ENCODE peak calls at places on chromosomes 3 and 15, in ten cellular contexts. X, K, S, W, D, M, I, B, L and P are unnamed samples.

GRCh38 chr3:55524565-55525244 is 37.6 kb upstream of the WNT5A start:
- DNase-seq in W (no peak), S (no peak), L (no peak), X (no peak), D (no peak), K (no peak), I (peak), M (no peak), B (no peak), P (no peak)

GRCh38 chr3:18657858-18658820 is 233.0 kb upstream of the SATB1 start:
- DNase-seq in K (no peak), L (no peak), B (no peak), M (no peak), S (no peak), X (no peak), I (no peak), W (no peak), D (no peak), P (no peak)

GRCh38 chr15:69014454-69014853 is at the start of gene NOX5:
- DNase-seq in I (no peak), B (no peak), M (no peak), X (no peak), W (no peak), S (no peak), L (peak), D (no peak), K (no peak), P (peak)

GRCh38 chr15:59917504-59918157 is 86.5 kb upstream of the FOXB1 start:
- DNase-seq in K (no peak), I (peak), B (peak), X (peak), S (peak), D (no peak), M (no peak), W (no peak), L (peak), P (peak)

GRCh38 chr3:65995030-65995429 is 43.7 kb downstream of the MAGI1 start:
- DNase-seq in L (no peak), X (no peak), I (no peak), M (no peak), S (no peak), B (no peak), K (no peak), W (no peak), D (no peak), P (no peak)

GRCh38 chr3:124861041-124861440 is 26.1 kb downstream of the ITGB5 start:
- DNase-seq in M (peak), X (no peak), L (no peak), B (no peak), W (no peak), K (no peak), S (no peak), I (no peak), D (no peak), P (no peak)

GRCh38 chr3:168117853-168118313 is 22.2 kb upstream of the GOLIM4 start:
- DNase-seq in W (no peak), K (no peak), X (no peak), L (no peak), S (no peak), B (no peak), M (no peak), D (no peak), I (no peak), P (peak)

GRCh38 chr3:186261638-186262037 is 100.4 kb downstream of the DGKG start:
- DNase-seq in I (no peak), L (peak), W (no peak), B (no peak), S (no peak), K (no peak), D (no peak), X (no peak), M (no peak), P (peak)

GRCh38 chr15:65286704-65287514 is at the start of gene PARP16:
- DNase-seq in M (peak), B (peak), I (peak), W (peak), L (peak), X (peak), D (peak), S (peak), K (peak), P (peak)

GRCh38 chr15:78909160-78909695 is 35.6 kb downstream of the CTSH start:
- DNase-seq in I (no peak), L (no peak), W (no peak), D (no peak), B (no peak), S (no peak), M (no peak), X (no peak), K (no peak), P (no peak)

GRCh38 chr3:32129832-32130231 is 23.4 kb downstream of the GPD1L start:
- DNase-seq in B (no peak), W (no peak), I (no peak), S (no peak), D (no peak), K (no peak), L (no peak), X (no peak), M (no peak), P (no peak)

GRCh38 chr3:136733317-136733833 is 18.8 kb downstream of the STAG1 start:
- DNase-seq in L (no peak), K (no peak), D (no peak), I (no peak), W (no peak), X (no peak), M (no peak), S (no peak), B (no peak), P (no peak)

GRCh38 chr3:50254577-50255250 is 14.2 kb upstream of the SEMA3B start:
- DNase-seq in M (peak), X (peak), K (no peak), S (no peak), W (peak), D (peak), L (no peak), I (peak), B (peak), P (no peak)

GRCh38 chr15:79084308-79084968 is 6.1 kb downstream of the RASGRF1 start:
- DNase-seq in W (no peak), D (no peak), I (no peak), B (no peak), L (no peak), X (no peak), S (no peak), K (no peak), M (no peak), P (no peak)

GRCh38 chr3:16940769-16941683 is 56.3 kb downstream of the PLCL2 start:
- DNase-seq in X (no peak), W (no peak), S (no peak), M (no peak), B (no peak), D (no peak), I (no peak), K (no peak), L (no peak), P (peak)

GRCh38 chr3:135922903-135923250 is 42.7 kb upstream of the PPP2R3A start:
- DNase-seq in I (no peak), K (no peak), S (no peak), D (no peak), W (no peak), B (no peak), X (no peak), M (no peak), L (no peak), P (no peak)

GRCh38 chr3:144480520-144480919 is 508.9 kb downstream of the DIPK2A start:
- DNase-seq in M (no peak), I (no peak), W (no peak), B (no peak), X (no peak), D (no peak), K (no peak), L (no peak), S (no peak), P (no peak)

GRCh38 chr3:72375237-72376154 is 472.7 kb downstream of the SHQ1 start:
- DNase-seq in I (no peak), S (no peak), K (no peak), W (no peak), L (no peak), B (no peak), X (no peak), M (no peak), D (no peak), P (peak)

GRCh38 chr3:134776518-134776917 is 18.5 kb upstream of the EPHB1 start:
- DNase-seq in S (no peak), M (no peak), W (no peak), D (no peak), K (no peak), B (no peak), I (no peak), X (no peak), L (no peak), P (no peak)

GRCh38 chr3:188417329-188417728 is 263.4 kb downstream of the LPP start:
- DNase-seq in X (no peak), I (no peak), D (no peak), S (no peak), M (no peak), K (no peak), B (no peak), L (no peak), W (peak), P (no peak)

GRCh38 chr15:49675051-49675450 is 54.2 kb downstream of the DTWD1 start:
- DNase-seq in I (peak), S (peak), X (no peak), L (no peak), B (no peak), W (no peak), M (no peak), D (no peak), K (no peak), P (no peak)

GRCh38 chr3:81173514-81173913 is 587.9 kb downstream of the GBE1 start:
- DNase-seq in S (no peak), M (no peak), D (no peak), X (no peak), L (no peak), K (no peak), B (no peak), I (no peak), W (no peak), P (no peak)

GRCh38 chr3:40292637-40293036 is 16.9 kb upstream of the EIF1B start:
- DNase-seq in X (no peak), K (no peak), B (no peak), M (no peak), S (no peak), L (peak), D (no peak), I (no peak), W (no peak), P (no peak)

DNA sequence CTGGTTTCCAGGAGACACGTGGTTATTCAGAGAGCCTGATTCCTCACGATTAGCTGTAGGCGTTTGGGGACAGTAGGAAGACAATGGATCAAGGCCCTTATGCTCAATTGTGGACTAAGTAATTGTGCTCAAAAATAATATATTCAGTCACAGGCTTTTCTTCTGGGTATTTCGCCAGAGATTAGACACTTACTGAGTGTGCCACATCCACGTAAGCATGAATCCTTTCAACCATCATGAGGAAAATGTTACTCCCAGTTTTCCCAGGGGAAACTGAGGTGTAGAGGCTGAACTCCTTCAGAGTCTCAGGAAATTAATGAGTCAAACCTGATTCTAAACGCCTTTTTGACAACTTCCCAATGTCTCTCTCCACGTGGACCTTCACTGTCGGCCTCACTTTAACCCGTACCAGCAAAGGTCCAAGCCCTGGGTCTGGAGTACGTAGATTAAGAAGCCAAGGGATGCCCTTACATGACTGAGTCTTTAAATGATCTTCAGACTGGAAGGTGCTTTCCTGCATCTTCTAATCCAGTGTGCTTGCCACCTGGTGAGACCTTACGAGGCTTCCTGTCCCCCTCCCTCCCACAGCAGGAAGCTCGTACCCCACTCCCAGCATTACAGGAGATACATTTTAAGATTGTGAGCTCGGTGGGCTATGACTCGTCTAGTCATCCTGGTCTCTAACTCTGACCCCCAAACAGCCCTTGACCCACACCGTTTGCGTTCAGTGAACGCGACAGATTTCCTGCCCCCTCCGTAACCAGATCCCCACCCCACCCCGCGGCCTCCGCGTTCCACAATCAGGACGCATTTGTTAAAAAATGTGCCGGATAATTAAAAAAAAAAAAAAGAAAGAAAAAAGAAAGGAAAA is 1.7 kb downstream of the PKM start:
- DNase-seq in B (no peak), I (no peak), S (no peak), X (no peak), W (no peak), K (no peak), M (peak), L (no peak), D (peak), P (no peak)
- TF ChIP-seq POLR2A in B (no peak), I (no peak), S (no peak), X (no peak), W (no peak), K (no peak), M (no peak), L (no peak), D (no peak), P (no peak)

GRCh38 chr15:88624156-88624970 is 3.2 kb downstream of the AEN start:
- DNase-seq in K (peak), I (no peak), M (peak), D (peak), B (no peak), W (no peak), L (no peak), S (no peak), X (no peak), P (peak)
- TF ChIP-seq POLR2A in K (no peak), I (no peak), M (no peak), D (no peak), B (no peak), W (no peak), L (no peak), S (no peak), X (no peak), P (no peak)

GRCh38 chr3:46693038-46693896 is at the start of gene ALS2CL:
- DNase-seq in B (peak), M (peak), D (peak), X (peak), S (peak), W (peak), L (peak), K (peak), I (peak), P (peak)
- TF ChIP-seq POLR2A in B (no peak), M (no peak), D (no peak), X (no peak), S (peak), W (peak), L (no peak), K (no peak), I (peak), P (no peak)

GRCh38 chr3:118785415-118785814 is 249.2 kb downstream of the IGSF11 start:
- DNase-seq in L (no peak), B (no peak), X (no peak), K (no peak), I (no peak), M (no peak), D (no peak), S (no peak), W (no peak), P (no peak)

GRCh38 chr3:118781879-118782278 is 252.8 kb downstream of the IGSF11 start:
- DNase-seq in M (no peak), L (no peak), K (no peak), I (no peak), X (no peak), D (no peak), W (no peak), B (no peak), S (no peak), P (no peak)

GRCh38 chr3:118782755-118783202 is 251.9 kb downstream of the IGSF11 start:
- DNase-seq in X (no peak), K (no peak), I (no peak), S (no peak), M (no peak), D (no peak), B (no peak), W (no peak), L (no peak), P (no peak)
- TF ChIP-seq POLR2A in X (no peak), K (no peak), I (no peak), S (no peak), M (no peak), D (no peak), B (no peak), W (no peak), L (no peak), P (no peak)

GRCh38 chr3:61236556-61236955 is 14.7 kb downstream of the FHIT start:
- DNase-seq in S (no peak), L (no peak), M (no peak), I (no peak), W (no peak), D (no peak), X (no peak), B (no peak), K (no peak), P (peak)
- TF ChIP-seq POLR2A in S (no peak), L (no peak), M (no peak), I (no peak), W (no peak), D (no peak), X (no peak), B (no peak), K (no peak), P (no peak)

GRCh38 chr15:90400005-90400758 is 12.1 kb downstream of the IQGAP1 start:
- DNase-seq in W (no peak), I (no peak), S (no peak), X (no peak), M (no peak), L (no peak), B (no peak), K (no peak), D (no peak), P (no peak)
- TF ChIP-seq POLR2A in W (no peak), I (no peak), S (no peak), X (no peak), M (no peak), L (no peak), B (no peak), K (no peak), D (no peak), P (no peak)

GRCh38 chr15:40307421-40308165 is at the start of gene PLCB2:
- DNase-seq in X (no peak), D (no peak), S (peak), K (no peak), I (no peak), W (no peak), L (peak), B (peak), M (peak), P (peak)
- TF ChIP-seq POLR2A in X (no peak), D (no peak), S (no peak), K (no peak), I (no peak), W (no peak), L (no peak), B (no peak), M (no peak), P (no peak)

GRCh38 chr3:58305882-58306661 is at the start of the genes HTD2 and RPP14:
- DNase-seq in L (peak), I (peak), M (peak), W (peak), D (peak), K (peak), B (peak), S (peak), X (peak), P (peak)
- TF ChIP-seq POLR2A in L (peak), I (peak), M (peak), W (peak), D (peak), K (peak), B (no peak), S (peak), X (peak), P (peak)

GRCh38 chr3:52455283-52456168 is at the start of gene NISCH:
- DNase-seq in I (peak), B (peak), D (peak), W (peak), M (peak), S (peak), X (peak), K (peak), L (peak), P (peak)
- TF ChIP-seq POLR2A in I (peak), B (no peak), D (peak), W (peak), M (peak), S (peak), X (no peak), K (peak), L (peak), P (peak)